ENCODE peak calls at places on chromosome 17, in nine cellular contexts. One of them, this sample, is unnamed.

GRCh38 chr17:79566251-79566955 is 44.4 kb downstream of the RBFOX3 start:
- DNase-seq in kidney: peak
- DNase-seq in fibroblast of pulmonary artery: no peak
- DNase-seq in lung: no peak
- DNase-seq in fibroblast of lung: no peak
- DNase-seq in AG09309: no peak
- DNase-seq in skeletal muscle cell: no peak
- DNase-seq in breast epithelium: no peak
- DNase-seq in heart left ventricle: no peak
- DNase-seq in this sample: no peak

GRCh38 chr17:57604771-57605733 is 140.0 kb downstream of the CCDC182 start:
- DNase-seq in lung: no peak
- DNase-seq in skeletal muscle cell: no peak
- DNase-seq in breast epithelium: no peak
- DNase-seq in kidney: peak
- DNase-seq in fibroblast of lung: peak
- DNase-seq in heart left ventricle: peak
- DNase-seq in fibroblast of pulmonary artery: peak
- DNase-seq in AG09309: no peak
- DNase-seq in this sample: no peak

GRCh38 chr17:52885882-52886281 is 727.4 kb upstream of the CA10 start:
- DNase-seq in lung: no peak
- DNase-seq in AG09309: no peak
- DNase-seq in fibroblast of pulmonary artery: no peak
- DNase-seq in skeletal muscle cell: no peak
- DNase-seq in heart left ventricle: no peak
- DNase-seq in kidney: no peak
- DNase-seq in breast epithelium: no peak
- DNase-seq in fibroblast of lung: no peak
- DNase-seq in this sample: no peak

GRCh38 chr17:70344356-70345060 is 175.2 kb downstream of the KCNJ2 start:
- DNase-seq in heart left ventricle: no peak
- DNase-seq in breast epithelium: no peak
- DNase-seq in lung: no peak
- DNase-seq in fibroblast of pulmonary artery: no peak
- DNase-seq in kidney: no peak
- DNase-seq in fibroblast of lung: peak
- DNase-seq in AG09309: no peak
- DNase-seq in skeletal muscle cell: no peak
- DNase-seq in this sample: no peak

GRCh38 chr17:80151333-80151732 is 4.4 kb upstream of the EIF4A3 start:
- DNase-seq in fibroblast of pulmonary artery: peak
- DNase-seq in breast epithelium: no peak
- DNase-seq in lung: no peak
- DNase-seq in kidney: no peak
- DNase-seq in heart left ventricle: no peak
- DNase-seq in skeletal muscle cell: peak
- DNase-seq in AG09309: peak
- DNase-seq in fibroblast of lung: peak
- DNase-seq in this sample: no peak

GRCh38 chr17:5758651-5759050 is 174.3 kb upstream of the NLRP1 start:
- DNase-seq in fibroblast of lung: no peak
- DNase-seq in heart left ventricle: no peak
- DNase-seq in breast epithelium: no peak
- DNase-seq in lung: no peak
- DNase-seq in kidney: no peak
- DNase-seq in AG09309: no peak
- DNase-seq in skeletal muscle cell: no peak
- DNase-seq in fibroblast of pulmonary artery: peak
- DNase-seq in this sample: peak

GRCh38 chr17:9009737-9010136 is 11.6 kb upstream of the NTN1 start:
- DNase-seq in AG09309: no peak
- DNase-seq in skeletal muscle cell: no peak
- DNase-seq in fibroblast of pulmonary artery: no peak
- DNase-seq in breast epithelium: no peak
- DNase-seq in lung: no peak
- DNase-seq in heart left ventricle: no peak
- DNase-seq in fibroblast of lung: no peak
- DNase-seq in kidney: no peak
- DNase-seq in this sample: no peak

GRCh38 chr17:79023886-79024771 is at the start of gene C1QTNF1:
- DNase-seq in heart left ventricle: peak
- DNase-seq in fibroblast of pulmonary artery: peak
- DNase-seq in fibroblast of lung: peak
- DNase-seq in breast epithelium: no peak
- DNase-seq in kidney: peak
- DNase-seq in lung: no peak
- DNase-seq in skeletal muscle cell: no peak
- DNase-seq in AG09309: no peak
- DNase-seq in this sample: no peak

GRCh38 chr17:8025176-8025911 is 13.5 kb upstream of the ALOX15B start:
- DNase-seq in fibroblast of pulmonary artery: no peak
- DNase-seq in breast epithelium: no peak
- DNase-seq in skeletal muscle cell: no peak
- DNase-seq in lung: no peak
- DNase-seq in kidney: peak
- DNase-seq in fibroblast of lung: no peak
- DNase-seq in AG09309: no peak
- DNase-seq in heart left ventricle: no peak
- DNase-seq in this sample: no peak

GRCh38 chr17:8621585-8621984 is 8.9 kb downstream of the MYH10 start:
- DNase-seq in skeletal muscle cell: no peak
- DNase-seq in fibroblast of lung: peak
- DNase-seq in heart left ventricle: no peak
- DNase-seq in lung: no peak
- DNase-seq in breast epithelium: no peak
- DNase-seq in kidney: no peak
- DNase-seq in fibroblast of pulmonary artery: peak
- DNase-seq in AG09309: no peak
- DNase-seq in this sample: no peak

GRCh38 chr17:68033636-68034451 is 1.7 kb upstream of the KPNA2 start:
- DNase-seq in fibroblast of lung: peak
- DNase-seq in kidney: no peak
- DNase-seq in AG09309: no peak
- DNase-seq in heart left ventricle: no peak
- DNase-seq in breast epithelium: no peak
- DNase-seq in skeletal muscle cell: no peak
- DNase-seq in fibroblast of pulmonary artery: peak
- DNase-seq in lung: no peak
- DNase-seq in this sample: no peak

GRCh38 chr17:13947499-13947898 is 121.8 kb upstream of the COX10 start:
- DNase-seq in lung: no peak
- DNase-seq in skeletal muscle cell: no peak
- DNase-seq in AG09309: no peak
- DNase-seq in heart left ventricle: no peak
- DNase-seq in breast epithelium: no peak
- DNase-seq in fibroblast of pulmonary artery: no peak
- DNase-seq in fibroblast of lung: no peak
- DNase-seq in kidney: no peak
- DNase-seq in this sample: no peak

DNA sequence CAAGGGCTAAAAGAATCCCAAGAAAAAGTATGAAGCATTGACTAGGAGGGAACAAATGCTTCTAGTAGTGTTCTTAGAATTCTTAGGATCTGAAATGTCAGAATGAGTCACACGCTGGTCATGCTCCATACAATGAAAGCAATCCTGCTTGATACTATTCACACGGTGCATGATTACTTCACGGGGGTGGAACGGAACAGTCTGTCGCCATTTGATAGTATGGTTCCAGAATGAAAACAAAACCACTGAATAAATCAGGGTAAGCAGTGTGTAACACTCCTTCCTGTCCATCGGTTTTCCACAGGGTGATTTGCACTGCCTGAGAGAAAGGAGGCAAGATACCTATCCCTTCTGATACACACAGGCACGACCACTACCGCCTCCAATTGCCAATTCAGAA is 22.9 kb upstream of the YWHAE start:
- DNase-seq in breast epithelium: no peak
- DNase-seq in lung: peak
- DNase-seq in fibroblast of pulmonary artery: peak
- DNase-seq in skeletal muscle cell: peak
- DNase-seq in kidney: no peak
- DNase-seq in heart left ventricle: peak
- DNase-seq in fibroblast of lung: peak
- DNase-seq in AG09309: peak
- DNase-seq in this sample: no peak
- H3K4me3 ChIP-seq in breast epithelium: no peak
- H3K4me3 ChIP-seq in lung: no peak
- H3K4me3 ChIP-seq in fibroblast of pulmonary artery: peak
- H3K4me3 ChIP-seq in skeletal muscle cell: no peak
- H3K4me3 ChIP-seq in kidney: no peak
- H3K4me3 ChIP-seq in heart left ventricle: no peak
- H3K4me3 ChIP-seq in fibroblast of lung: no peak
- H3K4me3 ChIP-seq in AG09309: no peak
- H3K4me3 ChIP-seq in this sample: no peak

GRCh38 chr17:82647593-82648164 is 565 bp downstream of the WDR45B start:
- DNase-seq in fibroblast of pulmonary artery: no peak
- DNase-seq in AG09309: no peak
- DNase-seq in kidney: peak
- DNase-seq in skeletal muscle cell: no peak
- DNase-seq in breast epithelium: peak
- DNase-seq in fibroblast of lung: no peak
- DNase-seq in heart left ventricle: peak
- DNase-seq in lung: peak
- DNase-seq in this sample: no peak

GRCh38 chr17:82649501-82650261 is 1.4 kb upstream of the WDR45B start:
- DNase-seq in fibroblast of lung: no peak
- DNase-seq in heart left ventricle: no peak
- DNase-seq in fibroblast of pulmonary artery: no peak
- DNase-seq in lung: no peak
- DNase-seq in skeletal muscle cell: no peak
- DNase-seq in kidney: peak
- DNase-seq in AG09309: no peak
- DNase-seq in breast epithelium: peak
- DNase-seq in this sample: no peak

GRCh38 chr17:82648165-82648668 is at the start of gene WDR45B:
- DNase-seq in skeletal muscle cell: peak
- DNase-seq in kidney: peak
- DNase-seq in heart left ventricle: peak
- DNase-seq in fibroblast of pulmonary artery: peak
- DNase-seq in breast epithelium: peak
- DNase-seq in AG09309: peak
- DNase-seq in fibroblast of lung: peak
- DNase-seq in lung: peak
- DNase-seq in this sample: peak

GRCh38 chr17:82650723-82651122 is 2.5 kb upstream of the WDR45B start:
- DNase-seq in AG09309: no peak
- DNase-seq in fibroblast of lung: no peak
- DNase-seq in skeletal muscle cell: no peak
- DNase-seq in fibroblast of pulmonary artery: no peak
- DNase-seq in breast epithelium: no peak
- DNase-seq in kidney: peak
- DNase-seq in lung: no peak
- DNase-seq in heart left ventricle: no peak
- DNase-seq in this sample: no peak

GRCh38 chr17:82648761-82649474 is 674 bp upstream of the WDR45B start:
- DNase-seq in lung: peak
- DNase-seq in kidney: peak
- DNase-seq in heart left ventricle: peak
- DNase-seq in fibroblast of pulmonary artery: no peak
- DNase-seq in fibroblast of lung: no peak
- DNase-seq in breast epithelium: peak
- DNase-seq in AG09309: no peak
- DNase-seq in skeletal muscle cell: no peak
- DNase-seq in this sample: no peak
- H3K4me3 ChIP-seq in lung: peak
- H3K4me3 ChIP-seq in kidney: peak
- H3K4me3 ChIP-seq in heart left ventricle: peak
- H3K4me3 ChIP-seq in fibroblast of pulmonary artery: peak
- H3K4me3 ChIP-seq in fibroblast of lung: no peak
- H3K4me3 ChIP-seq in breast epithelium: peak
- H3K4me3 ChIP-seq in AG09309: peak
- H3K4me3 ChIP-seq in skeletal muscle cell: peak
- H3K4me3 ChIP-seq in this sample: peak

GRCh38 chr17:44940768-44941167 is 6.8 kb downstream of the KIF18B start:
- DNase-seq in AG09309: no peak
- DNase-seq in kidney: no peak
- DNase-seq in breast epithelium: no peak
- DNase-seq in lung: no peak
- DNase-seq in fibroblast of pulmonary artery: no peak
- DNase-seq in heart left ventricle: no peak
- DNase-seq in fibroblast of lung: no peak
- DNase-seq in skeletal muscle cell: no peak
- DNase-seq in this sample: no peak
- H3K4me3 ChIP-seq in AG09309: no peak
- H3K4me3 ChIP-seq in kidney: no peak
- H3K4me3 ChIP-seq in breast epithelium: no peak
- H3K4me3 ChIP-seq in lung: no peak
- H3K4me3 ChIP-seq in fibroblast of pulmonary artery: no peak
- H3K4me3 ChIP-seq in heart left ventricle: no peak
- H3K4me3 ChIP-seq in fibroblast of lung: no peak
- H3K4me3 ChIP-seq in skeletal muscle cell: no peak
- H3K4me3 ChIP-seq in this sample: no peak

GRCh38 chr17:48624118-48624517 is 2.0 kb downstream of the HOXB9 start:
- DNase-seq in kidney: no peak
- DNase-seq in breast epithelium: no peak
- DNase-seq in heart left ventricle: no peak
- DNase-seq in skeletal muscle cell: no peak
- DNase-seq in fibroblast of pulmonary artery: no peak
- DNase-seq in lung: no peak
- DNase-seq in AG09309: no peak
- DNase-seq in fibroblast of lung: no peak
- DNase-seq in this sample: no peak

GRCh38 chr17:48624544-48625501 is 1.3 kb downstream of the HOXB9 start:
- DNase-seq in breast epithelium: no peak
- DNase-seq in fibroblast of lung: no peak
- DNase-seq in fibroblast of pulmonary artery: no peak
- DNase-seq in skeletal muscle cell: no peak
- DNase-seq in heart left ventricle: no peak
- DNase-seq in AG09309: no peak
- DNase-seq in kidney: peak
- DNase-seq in lung: no peak
- DNase-seq in this sample: no peak

GRCh38 chr17:48622857-48623256 is 3.3 kb downstream of the HOXB9 start:
- DNase-seq in skeletal muscle cell: no peak
- DNase-seq in fibroblast of pulmonary artery: no peak
- DNase-seq in AG09309: no peak
- DNase-seq in fibroblast of lung: no peak
- DNase-seq in kidney: peak
- DNase-seq in breast epithelium: no peak
- DNase-seq in lung: no peak
- DNase-seq in heart left ventricle: no peak
- DNase-seq in this sample: no peak

GRCh38 chr17:48621410-48622387 is 4.5 kb downstream of the HOXB9 start:
- DNase-seq in kidney: peak
- DNase-seq in AG09309: no peak
- DNase-seq in lung: no peak
- DNase-seq in breast epithelium: no peak
- DNase-seq in skeletal muscle cell: no peak
- DNase-seq in fibroblast of pulmonary artery: no peak
- DNase-seq in fibroblast of lung: no peak
- DNase-seq in heart left ventricle: no peak
- DNase-seq in this sample: no peak

DNA sequence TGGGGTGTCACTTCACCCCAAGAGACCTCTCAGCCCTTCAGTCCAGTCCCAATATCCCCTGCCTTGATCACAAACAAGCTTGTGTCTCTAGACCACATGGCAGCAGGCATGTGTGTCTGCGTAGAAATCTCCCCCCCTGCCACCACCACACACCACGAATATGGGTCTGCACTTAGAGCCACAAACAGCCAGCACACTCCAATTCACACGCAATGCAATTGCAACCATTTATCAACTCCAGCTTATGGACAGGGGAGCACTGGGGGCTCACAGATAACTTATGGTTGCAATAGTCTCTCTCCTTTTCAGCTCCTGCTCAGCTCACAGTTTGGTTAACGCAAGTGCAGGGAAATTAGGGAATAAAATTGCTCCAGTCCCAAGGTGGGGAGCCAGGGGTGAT is 2.6 kb downstream of the HOXB9 start:
- DNase-seq in fibroblast of lung: no peak
- DNase-seq in lung: no peak
- DNase-seq in kidney: no peak
- DNase-seq in breast epithelium: no peak
- DNase-seq in heart left ventricle: no peak
- DNase-seq in skeletal muscle cell: no peak
- DNase-seq in fibroblast of pulmonary artery: no peak
- DNase-seq in AG09309: no peak
- DNase-seq in this sample: no peak
- H3K4me3 ChIP-seq in fibroblast of lung: no peak
- H3K4me3 ChIP-seq in lung: no peak
- H3K4me3 ChIP-seq in kidney: no peak
- H3K4me3 ChIP-seq in breast epithelium: no peak
- H3K4me3 ChIP-seq in heart left ventricle: no peak
- H3K4me3 ChIP-seq in skeletal muscle cell: no peak
- H3K4me3 ChIP-seq in fibroblast of pulmonary artery: no peak
- H3K4me3 ChIP-seq in AG09309: no peak
- H3K4me3 ChIP-seq in this sample: no peak